ENCODE peak calls at places on chromosomes 3 and 15, in six cellular contexts. E is dorsolateral prefrontal cortex, G is brain microvascular endothelial cell, H is fibroblast of lung, K is lower lobe of right lung, O is lung. Z is an unnamed sample.

GRCh38 chr3:188415196-188415595 is 261.2 kb downstream of the LPP start:
- DNase-seq in K (no peak), H (peak), G (no peak), O (no peak), E (no peak), Z (no peak)

GRCh38 chr15:39925112-39925830 is 5.2 kb upstream of the GPR176 start:
- DNase-seq in K (no peak), E (no peak), H (peak), O (no peak), G (peak), Z (no peak)

GRCh38 chr3:157916672-157917071 is 189.5 kb downstream of the SHOX2 start:
- DNase-seq in K (no peak), E (no peak), H (no peak), G (no peak), O (no peak), Z (no peak)

GRCh38 chr3:15305366-15305844 is 27.0 kb downstream of the SH3BP5 start:
- DNase-seq in K (no peak), G (no peak), O (no peak), H (peak), E (no peak), Z (no peak)

GRCh38 chr3:128103277-128103676 is 20.3 kb downstream of the RUVBL1 start:
- DNase-seq in H (no peak), K (no peak), O (no peak), G (no peak), E (no peak), Z (no peak)

GRCh38 chr3:32843504-32844321 is 25.9 kb downstream of the TRIM71 start:
- DNase-seq in K (no peak), O (no peak), H (no peak), G (no peak), E (peak), Z (no peak)

GRCh38 chr3:22939349-22939748 is 263.8 kb upstream of the UBE2E2 start:
- DNase-seq in H (no peak), O (no peak), K (no peak), E (no peak), G (no peak), Z (no peak)

GRCh38 chr15:28960979-28961378 is 75.2 kb downstream of the APBA2 start:
- DNase-seq in H (peak), K (no peak), G (peak), O (no peak), E (no peak), Z (no peak)

GRCh38 chr15:60752973-60753720 is 274.2 kb upstream of the ICE2 start:
- DNase-seq in O (no peak), K (no peak), E (no peak), G (no peak), H (no peak), Z (no peak)

GRCh38 chr3:197353001-197353866 is 54.8 kb upstream of the DLG1 start:
- DNase-seq in K (no peak), H (peak), G (no peak), O (no peak), E (no peak), Z (no peak)

GRCh38 chr3:105688821-105689220 is 180.0 kb downstream of the CBLB start:
- DNase-seq in O (no peak), G (no peak), K (no peak), E (no peak), H (no peak), Z (no peak)

GRCh38 chr3:12931273-12931905 is 90.0 kb upstream of the RPL32 start:
- DNase-seq in H (no peak), G (no peak), O (no peak), E (peak), K (no peak), Z (no peak)

GRCh38 chr3:12933901-12934300 is 92.5 kb upstream of the RPL32 start:
- DNase-seq in O (no peak), H (no peak), G (no peak), E (no peak), K (no peak), Z (no peak)

GRCh38 chr3:12932754-12933153 is 91.4 kb upstream of the RPL32 start:
- DNase-seq in G (no peak), K (no peak), O (no peak), E (no peak), H (no peak), Z (no peak)

GRCh38 chr3:12934431-12934830 is 93.1 kb upstream of the RPL32 start:
- DNase-seq in H (peak), E (no peak), K (no peak), G (peak), O (no peak), Z (no peak)

DNA sequence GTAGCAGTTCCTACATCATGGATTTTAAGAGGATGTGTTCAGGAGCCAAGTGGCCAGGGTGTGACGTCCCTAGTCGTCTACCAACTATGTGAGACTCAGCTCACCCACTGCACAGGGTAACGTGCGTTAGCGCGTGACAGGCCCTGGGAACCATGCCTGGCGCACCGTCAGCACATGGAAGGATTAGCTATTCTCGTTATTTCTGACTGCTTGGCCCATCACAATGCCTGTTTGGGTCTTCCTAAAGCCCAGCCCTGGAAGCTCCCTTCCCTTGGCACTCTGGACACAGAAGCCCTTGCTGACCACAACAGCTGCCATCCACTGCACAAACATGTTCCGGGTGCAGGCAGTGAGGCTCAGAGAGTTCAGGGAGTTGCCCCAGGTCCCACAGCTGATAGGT is 91.0 kb upstream of the RPL32 start:
- DNase-seq in E (peak), G (no peak), H (no peak), O (no peak), K (no peak), Z (no peak)
- H3K27ac ChIP-seq in E (peak), G (no peak), H (no peak), O (no peak), K (no peak), Z (no peak)

GRCh38 chr15:91884604-91885003 is 31.1 kb downstream of the SLCO3A1 start:
- DNase-seq in E (no peak), O (no peak), G (no peak), K (no peak), H (peak), Z (no peak)

GRCh38 chr15:91885054-91885453 is 31.5 kb downstream of the SLCO3A1 start:
- DNase-seq in H (no peak), G (no peak), E (no peak), O (no peak), K (no peak), Z (no peak)

GRCh38 chr15:91886878-91887277 is 33.4 kb downstream of the SLCO3A1 start:
- DNase-seq in G (no peak), E (no peak), K (no peak), O (no peak), H (no peak), Z (no peak)

GRCh38 chr15:91887321-91887720 is 33.8 kb downstream of the SLCO3A1 start:
- DNase-seq in G (no peak), K (no peak), O (no peak), E (peak), H (no peak), Z (no peak)

GRCh38 chr15:91885714-91886265 is 32.3 kb downstream of the SLCO3A1 start:
- DNase-seq in E (no peak), K (no peak), G (no peak), H (no peak), O (no peak), Z (no peak)
- TF ChIP-seq CTCF in E (peak), K (peak), G (no peak), H (no peak), O (no peak), Z (no peak)

DNA sequence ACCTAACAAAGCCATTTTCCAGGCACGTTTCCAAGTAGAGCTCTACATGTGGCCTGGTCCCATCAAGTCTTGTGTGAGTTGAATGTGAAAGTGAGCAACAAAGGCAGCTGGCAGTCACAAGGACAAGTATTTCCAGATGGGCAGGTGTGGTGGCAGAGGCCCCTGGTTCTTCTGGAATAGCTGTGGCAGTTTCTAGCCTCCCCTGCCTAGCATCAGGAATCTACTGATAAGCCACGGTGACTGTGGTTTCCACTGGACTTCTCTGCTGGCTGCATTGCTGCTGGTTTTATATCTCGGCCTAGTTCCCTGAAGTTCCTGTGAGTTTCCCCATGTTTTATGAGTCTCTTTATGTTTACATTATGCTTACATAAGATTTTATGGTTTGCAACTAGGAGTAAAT is 117.7 kb downstream of the GOLIM4 start:
- DNase-seq in K (no peak), H (peak), G (peak), O (no peak), E (no peak), Z (no peak)
- H3K27ac ChIP-seq in K (no peak), H (no peak), G (no peak), O (no peak), E (no peak), Z (no peak)

GRCh38 chr3:140910860-140911259 is 30.8 kb upstream of the SLC25A36 start:
- DNase-seq in G (no peak), O (no peak), K (no peak), E (no peak), H (no peak), Z (no peak)
- TF ChIP-seq CTCF in G (peak), O (no peak), K (no peak), E (no peak), H (no peak), Z (no peak)

GRCh38 chr3:82080792-82081191 is 319.3 kb upstream of the GBE1 start:
- DNase-seq in E (no peak), O (no peak), K (no peak), H (peak), G (peak), Z (no peak)
- H3K27ac ChIP-seq in E (no peak), O (no peak), K (no peak), H (no peak), G (peak), Z (no peak)

DNA sequence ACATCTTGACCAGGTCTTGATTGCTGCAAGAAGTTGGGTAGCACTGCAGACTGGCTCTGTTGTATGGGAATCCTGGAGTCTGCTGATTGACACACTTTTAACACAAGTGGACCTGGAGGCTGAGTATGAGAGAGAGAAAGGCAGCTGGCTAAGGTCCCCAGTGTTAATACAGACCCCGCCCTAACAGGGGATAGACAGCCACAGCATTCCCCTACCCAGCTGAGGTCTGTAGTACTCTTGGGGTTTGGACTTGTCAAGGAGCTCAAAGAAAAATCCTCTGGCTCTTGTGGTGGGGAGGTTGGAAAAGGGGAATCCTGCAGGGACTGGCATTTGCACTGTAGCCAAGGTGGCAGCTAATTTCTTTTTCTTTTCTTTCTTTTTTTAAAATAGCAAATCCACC is 192.7 kb downstream of the ZNF621 start:
- DNase-seq in K (no peak), O (no peak), H (no peak), G (no peak), E (no peak), Z (no peak)
- TF ChIP-seq CTCF in K (no peak), O (no peak), H (no peak), G (no peak), E (no peak), Z (no peak)

GRCh38 chr3:126925411-126926171 is 57.3 kb upstream of the PLXNA1 start:
- DNase-seq in K (no peak), H (peak), O (no peak), E (no peak), G (no peak), Z (no peak)

GRCh38 chr3:126927405-126927750 is 55.5 kb upstream of the PLXNA1 start:
- DNase-seq in K (no peak), G (no peak), E (no peak), O (no peak), H (no peak), Z (no peak)

GRCh38 chr3:126926684-126927404 is 56.1 kb upstream of the PLXNA1 start:
- DNase-seq in K (no peak), G (peak), H (peak), E (peak), O (peak), Z (no peak)

GRCh38 chr3:126928921-126929485 is 53.9 kb upstream of the PLXNA1 start:
- DNase-seq in E (no peak), O (no peak), H (no peak), G (no peak), K (no peak), Z (no peak)

GRCh38 chr3:126927846-126928245 is 55.1 kb upstream of the PLXNA1 start:
- DNase-seq in K (no peak), H (no peak), E (no peak), O (no peak), G (peak), Z (no peak)
- H3K27ac ChIP-seq in K (no peak), H (no peak), E (peak), O (no peak), G (no peak), Z (no peak)

DNA sequence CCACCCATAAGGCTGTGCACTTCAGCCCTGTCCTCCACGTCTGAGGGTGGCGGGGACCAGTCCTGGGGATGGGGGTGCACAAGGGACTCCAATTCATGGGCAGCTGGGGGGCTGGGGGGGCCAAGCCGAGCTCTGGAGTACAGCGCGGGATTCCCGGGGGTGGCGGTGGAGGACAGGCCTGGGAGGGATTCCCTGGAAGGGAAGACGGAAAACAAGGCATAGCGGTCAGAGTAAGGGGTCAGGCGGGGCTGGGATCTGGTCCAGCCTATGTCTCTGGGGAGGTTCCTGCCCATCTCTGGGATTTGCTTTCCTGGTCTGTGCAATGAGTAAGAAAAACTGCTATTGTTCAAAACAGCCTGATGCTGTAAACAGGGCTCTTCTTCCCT is 8.1 kb upstream of the IGDCC3 start:
- DNase-seq in K (no peak), G (no peak), E (no peak), O (no peak), H (no peak), Z (no peak)
- TF ChIP-seq CTCF in K (no peak), G (no peak), E (no peak), O (no peak), H (no peak), Z (peak)

Z was measured in CD4-positive, alpha-beta T cell.